ENCODE peak calls at places on chromosomes 3 and 15, in eight cellular contexts. Y is mesendoderm; K is HEK293T; W is left ventricle myocardium inferior; H is NCI-H1092 treated with DMSO at 0.1 percent for 48 hours; M is stimulated activated CD4-positive, alpha-beta T cell treated with anti-CD3 and anti-CD28 coated beads, Interleukin-15, amount 100 ng/mL, for 1 hour; E is LoVo; T is stimulated activated CD8-positive, alpha-beta memory T cell treated with anti-CD3 and anti-CD28 coated beads, Interleukin-4, amount 100 ng/mL, for 4 hours. B is an unnamed sample.

GRCh38 chr3:30399394-30400181 is 206.8 kb upstream of the TGFBR2 start:
- DNase-seq in M (no peak), T (no peak), Y (peak), E (no peak), W (no peak), H (no peak), K (no peak), B (no peak)

GRCh38 chr3:38579146-38579545 is 70.3 kb downstream of the SCN5A start:
- DNase-seq in Y (peak), K (no peak), T (no peak), W (peak), E (no peak), H (peak), M (no peak), B (peak)

GRCh38 chr3:123105201-123106189 is 38.7 kb downstream of the PDIA5 start:
- DNase-seq in W (no peak), K (no peak), Y (no peak), E (no peak), H (no peak), M (no peak), T (no peak), B (no peak)

GRCh38 chr15:71186971-71187960 is 72.0 kb downstream of the THSD4 start:
- DNase-seq in E (no peak), T (no peak), M (no peak), K (no peak), Y (no peak), W (no peak), H (no peak), B (no peak)

GRCh38 chr15:97235285-97235985 is 725.1 kb upstream of the ARRDC4 start:
- DNase-seq in Y (peak), E (peak), W (peak), K (peak), M (no peak), T (no peak), H (peak), B (peak)

GRCh38 chr3:39960515-39961403 is 151.3 kb downstream of the MYRIP start:
- DNase-seq in H (no peak), T (no peak), W (no peak), E (no peak), K (no peak), M (no peak), Y (no peak), B (no peak)

GRCh38 chr3:127547761-127548605 is 42.5 kb downstream of the TPRA1 start:
- DNase-seq in E (peak), T (peak), K (peak), H (peak), Y (peak), W (peak), M (peak), B (peak)

GRCh38 chr3:64717872-64718613 is 30.2 kb upstream of the ADAMTS9 start:
- DNase-seq in Y (no peak), M (no peak), K (no peak), E (no peak), T (no peak), W (no peak), H (no peak), B (no peak)

GRCh38 chr15:90906181-90906849 is 3.2 kb downstream of the MAN2A2 start:
- DNase-seq in K (no peak), W (no peak), E (no peak), T (no peak), H (no peak), Y (no peak), M (no peak), B (no peak)

GRCh38 chr3:172980849-172981248 is 160.2 kb downstream of the SPATA16 start:
- DNase-seq in T (no peak), M (no peak), W (no peak), H (no peak), E (no peak), Y (no peak), K (no peak), B (no peak)

GRCh38 chr3:169133178-169134161 is 530.0 kb downstream of the MECOM start:
- DNase-seq in K (no peak), W (no peak), E (peak), H (no peak), M (no peak), Y (no peak), T (no peak), B (no peak)

GRCh38 chr15:48440084-48440483 is 108.9 kb downstream of the DUT start:
- DNase-seq in Y (peak), H (no peak), E (no peak), M (no peak), T (no peak), W (peak), K (no peak), B (no peak)

GRCh38 chr15:45105586-45105985 is 8.4 kb downstream of the DUOX2 start:
- DNase-seq in H (no peak), K (no peak), E (no peak), M (no peak), W (no peak), Y (no peak), T (no peak), B (no peak)

GRCh38 chr3:52345521-52346110 is 29.5 kb downstream of the DNAH1 start:
- DNase-seq in H (no peak), W (no peak), E (no peak), K (no peak), T (no peak), Y (no peak), M (no peak), B (no peak)

GRCh38 chr3:13709706-13710105 is 160.8 kb downstream of the FBLN2 start:
- DNase-seq in Y (no peak), M (no peak), H (no peak), T (no peak), K (no peak), W (no peak), E (no peak), B (no peak)

GRCh38 chr15:75599396-75599795 is 20.3 kb upstream of the PTPN9 start:
- DNase-seq in T (no peak), K (no peak), H (no peak), W (no peak), E (no peak), M (no peak), Y (no peak), B (no peak)

GRCh38 chr3:166713787-166714186 is 666.3 kb downstream of the ZBBX start:
- DNase-seq in H (no peak), M (no peak), Y (peak), W (no peak), E (no peak), K (no peak), T (no peak), B (no peak)

GRCh38 chr3:78765671-78766485 is 1001.9 kb downstream of the ROBO1 start:
- DNase-seq in K (no peak), Y (no peak), W (no peak), E (no peak), H (peak), M (no peak), T (no peak), B (peak)

GRCh38 chr3:186386883-186387560 is 25.0 kb upstream of the DGKG start:
- DNase-seq in W (no peak), T (no peak), Y (no peak), M (no peak), E (no peak), K (no peak), H (no peak), B (no peak)

GRCh38 chr15:59522988-59523461 is 85.0 kb downstream of the FAM81A start:
- DNase-seq in W (no peak), M (no peak), H (no peak), K (no peak), Y (peak), E (no peak), T (no peak), B (no peak)

GRCh38 chr3:36212291-36212690 is 168.0 kb upstream of the STAC start:
- DNase-seq in H (no peak), E (no peak), K (no peak), M (no peak), T (no peak), W (no peak), Y (no peak), B (no peak)

GRCh38 chr3:65030847-65031463 is 343.2 kb upstream of the ADAMTS9 start:
- DNase-seq in E (no peak), Y (peak), T (no peak), K (peak), W (no peak), M (no peak), H (no peak), B (no peak)

GRCh38 chr3:61979645-61980430 is 393.5 kb downstream of the FEZF2 start:
- DNase-seq in H (no peak), M (no peak), W (no peak), E (no peak), Y (no peak), K (no peak), T (no peak), B (no peak)